ENCODE peak calls at places on chromosomes 7 and 10, in five cellular contexts. P is NCI-H1092 treated with DMSO at 0.1 percent for 48 hours; B is NCI-H2029; L is stimulated activated CD4-positive, alpha-beta T cell treated with anti-CD3 and anti-CD28 coated beads, Interleukin-2, amount 100 ng/mL, for 48 hours; N is C1 segment of cervical spinal cord. V is an unnamed sample.

GRCh38 chr10:6141296-6142151 is 52.7 kb downstream of the RBM17 start:
- DNase-seq in N (no peak), L (peak), B (peak), P (no peak), V (no peak)

GRCh38 chr7:100433592-100434296 is 2.6 kb downstream of the PPP1R35 start:
- DNase-seq in L (no peak), P (no peak), B (no peak), N (no peak), V (no peak)

GRCh38 chr10:35635576-35635975 is 6.5 kb downstream of the FZD8 start:
- DNase-seq in B (peak), L (peak), P (peak), N (peak), V (peak)

GRCh38 chr7:82805527-82805960 is 357.1 kb downstream of the PCLO start:
- DNase-seq in L (no peak), N (no peak), P (no peak), B (no peak), V (peak)

GRCh38 chr7:132859199-132859598 is 222.7 kb downstream of the CHCHD3 start:
- DNase-seq in N (no peak), B (no peak), P (no peak), L (no peak), V (no peak)

GRCh38 chr7:109256762-109257560 is 687.3 kb downstream of the DNAJB9 start:
- DNase-seq in B (no peak), N (no peak), L (no peak), P (no peak), V (no peak)

GRCh38 chr7:84981038-84981601 is 205.7 kb downstream of the SEMA3D start:
- DNase-seq in N (no peak), L (no peak), B (no peak), P (peak), V (no peak)

GRCh38 chr10:30437039-30437781 is 3.2 kb downstream of the MAP3K8 start:
- DNase-seq in N (no peak), L (peak), P (no peak), B (no peak), V (no peak)

GRCh38 chr7:130814753-130815152 is 80.7 kb upstream of the KLF14 start:
- DNase-seq in N (no peak), B (no peak), L (no peak), P (no peak), V (peak)

GRCh38 chr7:45267262-45267661 is 109.7 kb downstream of the RAMP3 start:
- DNase-seq in L (no peak), N (no peak), P (no peak), B (no peak), V (no peak)

GRCh38 chr10:131929122-131929845 is 28.5 kb downstream of the PPP2R2D start:
- DNase-seq in P (no peak), L (no peak), N (no peak), B (no peak), V (no peak)

GRCh38 chr10:6218692-6219493 is 16.2 kb downstream of the PFKFB3 start:
- DNase-seq in B (no peak), N (no peak), P (no peak), L (no peak), V (no peak)

GRCh38 chr7:9242604-9243003 is 809.2 kb downstream of the NXPH1 start:
- DNase-seq in P (no peak), B (no peak), N (no peak), L (no peak), V (no peak)

GRCh38 chr10:34200355-34200901 is 614.7 kb downstream of the PARD3 start:
- DNase-seq in N (no peak), L (no peak), B (no peak), P (peak), V (no peak)

GRCh38 chr7:92880212-92881090 is 44.1 kb upstream of the CDK6 start:
- DNase-seq in B (no peak), L (no peak), P (peak), N (no peak), V (peak)

GRCh38 chr7:121084748-121085336 is 96.3 kb downstream of the CPED1 start:
- DNase-seq in N (no peak), B (no peak), P (no peak), L (no peak), V (no peak)

GRCh38 chr10:80137031-80137712 is 4.6 kb downstream of the PLAC9 start:
- DNase-seq in N (no peak), L (no peak), B (no peak), P (no peak), V (no peak)

GRCh38 chr7:40947546-40947945 is 755.3 kb downstream of the INHBA start:
- DNase-seq in P (no peak), N (no peak), L (no peak), B (no peak), V (no peak)

GRCh38 chr10:6699336-6699735 is 119.3 kb upstream of the PRKCQ start:
- DNase-seq in L (no peak), N (no peak), P (no peak), B (no peak), V (no peak)

GRCh38 chr10:31888442-31888841 is 40.2 kb downstream of the ARHGAP12 start:
- DNase-seq in N (no peak), B (no peak), P (no peak), L (no peak), V (no peak)

GRCh38 chr7:2471022-2471329 is 5.2 kb downstream of the GRIFIN start:
- DNase-seq in L (no peak), N (no peak), P (no peak), B (no peak), V (no peak)

GRCh38 chr10:102186128-102186527 is 33.9 kb downstream of the NOLC1 start:
- DNase-seq in N (no peak), L (no peak), B (no peak), P (no peak), V (no peak)

GRCh38 chr10:33665512-33665911 is 331.0 kb upstream of the NRP1 start:
- DNase-seq in P (no peak), N (no peak), B (no peak), L (no peak), V (no peak)

GRCh38 chr7:48112431-48113165 is 23.5 kb downstream of the UPP1 start:
- DNase-seq in L (no peak), P (no peak), B (no peak), N (no peak), V (no peak)

GRCh38 chr10:63703113-63703670 is 182.0 kb downstream of the REEP3 start:
- DNase-seq in B (peak), L (no peak), N (no peak), P (peak), V (peak)

GRCh38 chr7:128168667-128169210 is 72.3 kb upstream of the LEP start:
- DNase-seq in N (no peak), P (no peak), L (no peak), B (no peak), V (no peak)

GRCh38 chr10:100510533-100511308 is 8.9 kb downstream of the SEC31B start:
- DNase-seq in B (no peak), P (no peak), N (no peak), L (peak), V (no peak)

GRCh38 chr7:23474098-23474828 is 4.0 kb upstream of the IGF2BP3 start:
- DNase-seq in P (peak), B (peak), L (peak), N (peak), V (peak)

GRCh38 chr7:24905996-24906770 is 73.8 kb downstream of the OSBPL3 start:
- DNase-seq in B (no peak), P (no peak), N (no peak), L (no peak), V (peak)

GRCh38 chr7:725223-726005 is 1.1 kb upstream of the DNAAF5 start:
- DNase-seq in N (no peak), B (no peak), L (no peak), P (no peak), V (no peak)

GRCh38 chr10:124660404-124661125 is 83.6 kb downstream of the FAM53B start:
- DNase-seq in L (no peak), P (no peak), B (no peak), N (no peak), V (no peak)

GRCh38 chr10:71641986-71642385 is 77.6 kb downstream of the C10orf105 start:
- DNase-seq in P (no peak), B (no peak), N (no peak), L (no peak), V (no peak)

GRCh38 chr7:44305564-44306507 is 19.6 kb downstream of the CAMK2B start:
- DNase-seq in P (no peak), N (no peak), B (no peak), L (no peak), V (no peak)